ENCODE peak calls at places on chromosomes 7 and 10, in seven cellular contexts. One of them, this sample, is unnamed.
A peak's percentile ranks its signal among the peaks of the same experiment; 100 is the strongest.

GRCh38 chr7:140003913-140004382 is 58.8 kb downstream of the PARP12 start:
- DNase-seq in GM12878: peak; percentile 16
- DNase-seq in HepG2: peak; percentile 43
- DNase-seq in IMR-90: peak; percentile 75
- DNase-seq in K562: peak; percentile 84
- DNase-seq in H1: peak; percentile 64
- DNase-seq in A549: peak; percentile 80
- DNase-seq in this sample: peak; percentile 47

GRCh38 chr10:33134011-33134751 is 176.2 kb upstream of the ITGB1 start:
- DNase-seq in A549: peak; percentile 78
- DNase-seq in HepG2: peak; percentile 42
- DNase-seq in IMR-90: peak; percentile 88
- DNase-seq in H1: no peak
- DNase-seq in GM12878: peak; percentile 57
- DNase-seq in K562: no peak
- DNase-seq in this sample: peak; percentile 99

GRCh38 chr10:110138197-110138812 is 69.1 kb upstream of the MXI1 start:
- DNase-seq in GM12878: no peak
- DNase-seq in A549: peak; percentile 53
- DNase-seq in IMR-90: peak; percentile 66
- DNase-seq in H1: no peak
- DNase-seq in K562: no peak
- DNase-seq in HepG2: peak; percentile 65
- DNase-seq in this sample: peak; percentile 65

GRCh38 chr7:45700556-45700955 is 126.4 kb downstream of the ADCY1 start:
- DNase-seq in K562: no peak
- DNase-seq in IMR-90: no peak
- DNase-seq in HepG2: no peak
- DNase-seq in H1: no peak
- DNase-seq in GM12878: no peak
- DNase-seq in A549: no peak
- DNase-seq in this sample: no peak

GRCh38 chr7:142481548-142481947 is 223.7 kb upstream of the PRSS58 start:
- DNase-seq in H1: no peak
- DNase-seq in GM12878: no peak
- DNase-seq in K562: no peak
- DNase-seq in A549: no peak
- DNase-seq in HepG2: no peak
- DNase-seq in IMR-90: peak; percentile 53
- DNase-seq in this sample: no peak

GRCh38 chr7:142788303-142789286 is 17.8 kb downstream of the PRSS2 start:
- DNase-seq in H1: no peak
- DNase-seq in HepG2: no peak
- DNase-seq in GM12878: no peak
- DNase-seq in IMR-90: no peak
- DNase-seq in A549: no peak
- DNase-seq in K562: no peak
- DNase-seq in this sample: no peak

GRCh38 chr10:113426181-113426837 is 126.5 kb upstream of the HABP2 start:
- DNase-seq in H1: no peak
- DNase-seq in A549: no peak
- DNase-seq in IMR-90: no peak
- DNase-seq in GM12878: no peak
- DNase-seq in HepG2: no peak
- DNase-seq in K562: no peak
- DNase-seq in this sample: no peak

GRCh38 chr7:138004046-138004445 is 2.2 kb upstream of the CREB3L2 start:
- DNase-seq in IMR-90: no peak
- DNase-seq in GM12878: no peak
- DNase-seq in H1: no peak
- DNase-seq in K562: no peak
- DNase-seq in HepG2: no peak
- DNase-seq in A549: no peak
- DNase-seq in this sample: no peak

GRCh38 chr10:103188853-103189252 is 4.2 kb downstream of the NT5C2 start:
- DNase-seq in GM12878: no peak
- DNase-seq in HepG2: no peak
- DNase-seq in K562: no peak
- DNase-seq in IMR-90: peak; percentile 59
- DNase-seq in A549: no peak
- DNase-seq in H1: no peak
- DNase-seq in this sample: no peak

GRCh38 chr7:156368053-156368452 is 272.5 kb upstream of the RNF32 start:
- DNase-seq in GM12878: no peak
- DNase-seq in A549: no peak
- DNase-seq in HepG2: no peak
- DNase-seq in H1: no peak
- DNase-seq in IMR-90: no peak
- DNase-seq in K562: no peak
- DNase-seq in this sample: no peak

GRCh38 chr7:17142831-17143541 is 155.5 kb upstream of the AHR start:
- DNase-seq in K562: no peak
- DNase-seq in HepG2: peak; percentile 92
- DNase-seq in IMR-90: peak; percentile 33
- DNase-seq in GM12878: no peak
- DNase-seq in A549: no peak
- DNase-seq in H1: no peak
- DNase-seq in this sample: no peak

GRCh38 chr10:11113156-11113555 is 95.5 kb downstream of the CELF2 start:
- DNase-seq in H1: no peak
- DNase-seq in K562: peak; percentile 19
- DNase-seq in A549: no peak
- DNase-seq in GM12878: peak; percentile 20
- DNase-seq in HepG2: no peak
- DNase-seq in IMR-90: no peak
- DNase-seq in this sample: no peak

GRCh38 chr10:117262296-117263293 is 21.7 kb downstream of the SLC18A2 start:
- DNase-seq in K562: no peak
- DNase-seq in IMR-90: no peak
- DNase-seq in A549: no peak
- DNase-seq in HepG2: peak; percentile 12
- DNase-seq in H1: no peak
- DNase-seq in GM12878: no peak
- DNase-seq in this sample: no peak

GRCh38 chr10:59176241-59177030 is at the start of gene PHYHIPL:
- DNase-seq in HepG2: peak; percentile 63
- DNase-seq in H1: peak; percentile 79
- DNase-seq in IMR-90: no peak
- DNase-seq in GM12878: no peak
- DNase-seq in K562: no peak
- DNase-seq in A549: peak; percentile 4
- DNase-seq in this sample: no peak

GRCh38 chr10:111281516-111281915 is 204.7 kb downstream of the ADRA2A start:
- DNase-seq in HepG2: peak; percentile 3
- DNase-seq in K562: peak; percentile 8
- DNase-seq in IMR-90: no peak
- DNase-seq in A549: peak; percentile 5
- DNase-seq in GM12878: no peak
- DNase-seq in H1: peak; percentile 48
- DNase-seq in this sample: peak; percentile 4

GRCh38 chr7:91632948-91633519 is 247.5 kb downstream of the MTERF1 start:
- DNase-seq in K562: no peak
- DNase-seq in GM12878: no peak
- DNase-seq in A549: no peak
- DNase-seq in H1: no peak
- DNase-seq in HepG2: no peak
- DNase-seq in IMR-90: no peak
- DNase-seq in this sample: no peak

GRCh38 chr7:64875658-64876406 is 27.2 kb upstream of the ZNF273 start:
- DNase-seq in IMR-90: no peak
- DNase-seq in K562: no peak
- DNase-seq in HepG2: no peak
- DNase-seq in GM12878: no peak
- DNase-seq in H1: no peak
- DNase-seq in A549: no peak
- DNase-seq in this sample: no peak

GRCh38 chr10:43117031-43117776 is 21.0 kb upstream of the CSGALNACT2 start:
- DNase-seq in GM12878: no peak
- DNase-seq in IMR-90: no peak
- DNase-seq in HepG2: no peak
- DNase-seq in A549: no peak
- DNase-seq in K562: no peak
- DNase-seq in H1: no peak
- DNase-seq in this sample: no peak

GRCh38 chr7:131302876-131303707 is 24.6 kb upstream of the MKLN1 start:
- DNase-seq in GM12878: no peak
- DNase-seq in IMR-90: peak; percentile 23
- DNase-seq in A549: peak; percentile 28
- DNase-seq in H1: no peak
- DNase-seq in HepG2: peak; percentile 16
- DNase-seq in K562: no peak
- DNase-seq in this sample: peak; percentile 39
- TF ChIP-seq RAD21 in GM12878: peak; percentile 87
- TF ChIP-seq RAD21 in IMR-90: peak; percentile 66
- TF ChIP-seq RAD21 in A549: peak; percentile 87
- TF ChIP-seq RAD21 in H1: peak; percentile 95
- TF ChIP-seq RAD21 in HepG2: peak; percentile 51
- TF ChIP-seq RAD21 in K562: peak; percentile 74
- TF ChIP-seq RAD21 in this sample: peak; percentile 94

DNA sequence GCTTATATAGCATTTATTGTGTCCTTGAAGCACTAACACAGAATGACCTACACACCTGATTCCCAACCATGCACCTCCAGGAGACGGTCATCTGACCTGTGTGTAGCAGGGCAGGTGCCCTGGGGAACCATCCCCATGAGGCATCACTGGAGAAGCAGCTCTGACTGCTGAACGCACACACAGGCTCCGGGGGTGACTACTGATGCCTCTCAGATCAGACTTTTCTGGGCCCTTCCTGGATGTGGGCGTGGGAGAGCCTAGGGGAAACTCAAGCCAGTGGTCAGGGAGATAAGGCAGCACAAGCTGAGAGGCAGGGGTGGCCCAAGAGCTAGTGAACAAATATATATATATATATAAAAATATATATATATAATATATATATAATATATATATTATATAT is 37.6 kb downstream of the CPXM2 start:
- DNase-seq in K562: no peak
- DNase-seq in IMR-90: no peak
- DNase-seq in HepG2: no peak
- DNase-seq in GM12878: no peak
- DNase-seq in H1: peak; percentile 23
- DNase-seq in A549: no peak
- DNase-seq in this sample: no peak
- TF ChIP-seq CEBPB in K562: no peak
- TF ChIP-seq CEBPB in IMR-90: no peak
- TF ChIP-seq CEBPB in HepG2: no peak
- TF ChIP-seq CEBPB in GM12878: no peak
- TF ChIP-seq CEBPB in H1: no peak
- TF ChIP-seq CEBPB in A549: no peak
- TF ChIP-seq CEBPB in this sample: no peak

GRCh38 chr7:130153251-130153908 is 51.8 kb downstream of the TMEM209 start:
- DNase-seq in H1: peak; percentile 51
- DNase-seq in A549: no peak
- DNase-seq in IMR-90: no peak
- DNase-seq in HepG2: no peak
- DNase-seq in GM12878: no peak
- DNase-seq in K562: no peak
- DNase-seq in this sample: no peak

GRCh38 chr7:130150587-130150986 is 54.6 kb downstream of the TMEM209 start:
- DNase-seq in H1: peak; percentile 54
- DNase-seq in IMR-90: no peak
- DNase-seq in HepG2: no peak
- DNase-seq in GM12878: no peak
- DNase-seq in A549: no peak
- DNase-seq in K562: no peak
- DNase-seq in this sample: no peak

GRCh38 chr7:130154131-130154500 is 51.1 kb downstream of the TMEM209 start:
- DNase-seq in H1: no peak
- DNase-seq in IMR-90: no peak
- DNase-seq in HepG2: no peak
- DNase-seq in A549: no peak
- DNase-seq in GM12878: no peak
- DNase-seq in K562: no peak
- DNase-seq in this sample: no peak

GRCh38 chr7:130151591-130152269 is 53.5 kb downstream of the TMEM209 start:
- DNase-seq in K562: no peak
- DNase-seq in A549: no peak
- DNase-seq in GM12878: no peak
- DNase-seq in IMR-90: peak; percentile 23
- DNase-seq in H1: no peak
- DNase-seq in HepG2: no peak
- DNase-seq in this sample: no peak

DNA sequence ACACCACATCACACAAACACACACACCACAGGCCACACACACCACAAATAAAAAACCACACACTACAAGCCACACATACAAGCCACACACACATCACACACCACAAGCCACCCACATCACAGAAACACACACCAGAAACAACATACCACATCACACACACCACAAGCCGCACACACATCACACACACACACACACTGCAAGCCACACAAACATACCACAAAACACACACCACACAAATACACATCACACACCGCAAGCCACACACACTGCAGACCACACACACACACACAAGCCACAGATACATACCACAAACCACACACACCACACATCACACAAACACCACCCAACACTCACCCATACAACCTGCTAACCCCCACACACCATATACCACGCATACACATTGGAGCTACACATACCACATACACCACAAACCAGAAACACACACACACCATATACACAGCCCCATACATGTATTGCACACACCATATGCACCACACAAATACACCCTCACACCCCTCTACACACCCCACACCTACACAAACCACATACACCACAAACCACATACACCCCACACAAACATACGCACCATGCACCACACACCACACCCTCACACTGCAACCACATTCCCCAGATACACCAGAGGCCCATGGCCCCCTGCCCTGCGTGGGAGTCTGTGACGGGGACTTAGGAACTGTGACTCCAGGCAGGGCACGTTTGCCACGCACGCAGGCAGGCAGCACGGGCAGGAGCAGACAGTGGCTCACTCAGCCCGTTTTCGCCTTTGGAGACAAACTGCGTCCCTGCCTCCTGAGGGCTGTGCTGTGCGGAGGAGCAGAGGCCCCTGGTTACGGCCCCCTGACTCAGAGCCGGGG is 52.7 kb downstream of the TMEM209 start:
- DNase-seq in HepG2: no peak
- DNase-seq in K562: no peak
- DNase-seq in GM12878: no peak
- DNase-seq in IMR-90: peak; percentile 17
- DNase-seq in H1: no peak
- DNase-seq in A549: no peak
- DNase-seq in this sample: no peak
- TF ChIP-seq RAD21 in HepG2: no peak
- TF ChIP-seq RAD21 in K562: no peak
- TF ChIP-seq RAD21 in GM12878: no peak
- TF ChIP-seq RAD21 in IMR-90: no peak
- TF ChIP-seq RAD21 in H1: no peak
- TF ChIP-seq RAD21 in A549: no peak
- TF ChIP-seq RAD21 in this sample: no peak

DNA sequence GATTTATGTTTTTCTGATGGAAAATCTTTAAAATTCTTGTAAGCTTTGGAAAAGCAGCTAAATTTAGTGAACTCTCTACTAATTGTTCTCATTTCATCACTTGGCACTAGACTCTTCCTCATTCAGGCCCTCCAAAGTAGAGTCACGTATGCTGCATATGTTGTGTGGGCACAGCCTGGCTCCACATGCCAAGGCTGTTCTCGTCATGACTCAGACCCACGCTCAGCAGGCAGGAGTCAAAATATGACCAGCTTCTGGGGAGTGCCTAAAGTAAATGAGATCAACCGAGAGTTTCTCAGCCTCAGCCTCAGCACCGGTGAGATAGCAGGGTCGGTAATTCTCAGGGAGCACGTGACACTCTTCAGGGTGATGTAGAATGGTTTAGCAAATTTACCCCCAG is 1672.9 kb downstream of the REEP3 start:
- DNase-seq in GM12878: no peak
- DNase-seq in HepG2: no peak
- DNase-seq in H1: no peak
- DNase-seq in K562: no peak
- DNase-seq in A549: no peak
- DNase-seq in IMR-90: no peak
- DNase-seq in this sample: no peak
- TF ChIP-seq CEBPB in GM12878: no peak
- TF ChIP-seq CEBPB in HepG2: no peak
- TF ChIP-seq CEBPB in H1: no peak
- TF ChIP-seq CEBPB in K562: no peak
- TF ChIP-seq CEBPB in A549: no peak
- TF ChIP-seq CEBPB in IMR-90: no peak
- TF ChIP-seq CEBPB in this sample: no peak

This sample was measured in HCT116.